ENCODE peak calls at places on chromosomes 5 and 9, in nine cellular contexts. One of them, this sample, is unnamed.

GRCh38 chr5:16588434-16589214 is 28.2 kb downstream of the RETREG1 start:
- DNase-seq in CD8-positive, alpha-beta memory T cell: no peak
- DNase-seq in neural progenitor cell: no peak
- DNase-seq in lower lobe of right lung: no peak
- DNase-seq in neural crest cell: no peak
- DNase-seq in HEK293T: no peak
- DNase-seq in stimulated activated CD4-positive, alpha-beta T cell treated with anti-CD3 and anti-CD28 coated beads, Interleukin-12 subunit alpha, Interleukin-12 subunit beta, amount 100 ng/mL, for 4 hours: no peak
- DNase-seq in AG08395: no peak
- DNase-seq in activated CD4-positive, alpha-beta T cell treated with anti-CD3 and anti-CD28 coated beads, Interleukin-2, amount 50 U/mL, for 48 hours: no peak
- DNase-seq in this sample: no peak

GRCh38 chr5:155728146-155728856 is 598.7 kb upstream of the SGCD start:
- DNase-seq in lower lobe of right lung: peak
- DNase-seq in stimulated activated CD4-positive, alpha-beta T cell treated with anti-CD3 and anti-CD28 coated beads, Interleukin-12 subunit alpha, Interleukin-12 subunit beta, amount 100 ng/mL, for 4 hours: no peak
- DNase-seq in HEK293T: no peak
- DNase-seq in activated CD4-positive, alpha-beta T cell treated with anti-CD3 and anti-CD28 coated beads, Interleukin-2, amount 50 U/mL, for 48 hours: no peak
- DNase-seq in neural progenitor cell: peak
- DNase-seq in CD8-positive, alpha-beta memory T cell: no peak
- DNase-seq in neural crest cell: peak
- DNase-seq in AG08395: peak
- DNase-seq in this sample: no peak

GRCh38 chr5:123391009-123391408 is 32.2 kb downstream of the CEP120 start:
- DNase-seq in stimulated activated CD4-positive, alpha-beta T cell treated with anti-CD3 and anti-CD28 coated beads, Interleukin-12 subunit alpha, Interleukin-12 subunit beta, amount 100 ng/mL, for 4 hours: no peak
- DNase-seq in activated CD4-positive, alpha-beta T cell treated with anti-CD3 and anti-CD28 coated beads, Interleukin-2, amount 50 U/mL, for 48 hours: no peak
- DNase-seq in lower lobe of right lung: no peak
- DNase-seq in neural progenitor cell: no peak
- DNase-seq in CD8-positive, alpha-beta memory T cell: no peak
- DNase-seq in AG08395: no peak
- DNase-seq in neural crest cell: no peak
- DNase-seq in HEK293T: no peak
- DNase-seq in this sample: no peak

GRCh38 chr5:3605298-3606010 is 9.8 kb downstream of the IRX1 start:
- DNase-seq in AG08395: no peak
- DNase-seq in neural progenitor cell: no peak
- DNase-seq in neural crest cell: no peak
- DNase-seq in activated CD4-positive, alpha-beta T cell treated with anti-CD3 and anti-CD28 coated beads, Interleukin-2, amount 50 U/mL, for 48 hours: no peak
- DNase-seq in CD8-positive, alpha-beta memory T cell: no peak
- DNase-seq in lower lobe of right lung: no peak
- DNase-seq in HEK293T: no peak
- DNase-seq in stimulated activated CD4-positive, alpha-beta T cell treated with anti-CD3 and anti-CD28 coated beads, Interleukin-12 subunit alpha, Interleukin-12 subunit beta, amount 100 ng/mL, for 4 hours: no peak
- DNase-seq in this sample: no peak

GRCh38 chr9:130263601-130264413 is 1.8 kb upstream of the HMCN2 start:
- DNase-seq in activated CD4-positive, alpha-beta T cell treated with anti-CD3 and anti-CD28 coated beads, Interleukin-2, amount 50 U/mL, for 48 hours: no peak
- DNase-seq in neural progenitor cell: no peak
- DNase-seq in stimulated activated CD4-positive, alpha-beta T cell treated with anti-CD3 and anti-CD28 coated beads, Interleukin-12 subunit alpha, Interleukin-12 subunit beta, amount 100 ng/mL, for 4 hours: no peak
- DNase-seq in lower lobe of right lung: no peak
- DNase-seq in HEK293T: no peak
- DNase-seq in AG08395: no peak
- DNase-seq in neural crest cell: no peak
- DNase-seq in CD8-positive, alpha-beta memory T cell: no peak
- DNase-seq in this sample: no peak

GRCh38 chr9:75039804-75040203 is 11.7 kb upstream of the CARNMT1 start:
- DNase-seq in activated CD4-positive, alpha-beta T cell treated with anti-CD3 and anti-CD28 coated beads, Interleukin-2, amount 50 U/mL, for 48 hours: no peak
- DNase-seq in AG08395: no peak
- DNase-seq in neural crest cell: no peak
- DNase-seq in CD8-positive, alpha-beta memory T cell: no peak
- DNase-seq in HEK293T: no peak
- DNase-seq in stimulated activated CD4-positive, alpha-beta T cell treated with anti-CD3 and anti-CD28 coated beads, Interleukin-12 subunit alpha, Interleukin-12 subunit beta, amount 100 ng/mL, for 4 hours: no peak
- DNase-seq in lower lobe of right lung: no peak
- DNase-seq in neural progenitor cell: no peak
- DNase-seq in this sample: no peak

GRCh38 chr5:79023323-79023722 is 38.2 kb upstream of the ARSB start:
- DNase-seq in neural progenitor cell: no peak
- DNase-seq in lower lobe of right lung: no peak
- DNase-seq in activated CD4-positive, alpha-beta T cell treated with anti-CD3 and anti-CD28 coated beads, Interleukin-2, amount 50 U/mL, for 48 hours: no peak
- DNase-seq in AG08395: no peak
- DNase-seq in neural crest cell: no peak
- DNase-seq in HEK293T: no peak
- DNase-seq in CD8-positive, alpha-beta memory T cell: no peak
- DNase-seq in stimulated activated CD4-positive, alpha-beta T cell treated with anti-CD3 and anti-CD28 coated beads, Interleukin-12 subunit alpha, Interleukin-12 subunit beta, amount 100 ng/mL, for 4 hours: no peak
- DNase-seq in this sample: no peak

GRCh38 chr5:10634562-10634961 is 70.7 kb downstream of the ANKRD33B start:
- DNase-seq in AG08395: no peak
- DNase-seq in stimulated activated CD4-positive, alpha-beta T cell treated with anti-CD3 and anti-CD28 coated beads, Interleukin-12 subunit alpha, Interleukin-12 subunit beta, amount 100 ng/mL, for 4 hours: no peak
- DNase-seq in neural crest cell: no peak
- DNase-seq in CD8-positive, alpha-beta memory T cell: no peak
- DNase-seq in activated CD4-positive, alpha-beta T cell treated with anti-CD3 and anti-CD28 coated beads, Interleukin-2, amount 50 U/mL, for 48 hours: no peak
- DNase-seq in HEK293T: no peak
- DNase-seq in neural progenitor cell: no peak
- DNase-seq in lower lobe of right lung: no peak
- DNase-seq in this sample: no peak

GRCh38 chr5:131252824-131253171 is 11.1 kb upstream of the CDC42SE2 start:
- DNase-seq in neural progenitor cell: no peak
- DNase-seq in HEK293T: no peak
- DNase-seq in lower lobe of right lung: peak
- DNase-seq in activated CD4-positive, alpha-beta T cell treated with anti-CD3 and anti-CD28 coated beads, Interleukin-2, amount 50 U/mL, for 48 hours: peak
- DNase-seq in CD8-positive, alpha-beta memory T cell: peak
- DNase-seq in AG08395: no peak
- DNase-seq in neural crest cell: no peak
- DNase-seq in stimulated activated CD4-positive, alpha-beta T cell treated with anti-CD3 and anti-CD28 coated beads, Interleukin-12 subunit alpha, Interleukin-12 subunit beta, amount 100 ng/mL, for 4 hours: peak
- DNase-seq in this sample: no peak

GRCh38 chr5:88203977-88204735 is 64.5 kb downstream of the TMEM161B start:
- DNase-seq in lower lobe of right lung: no peak
- DNase-seq in CD8-positive, alpha-beta memory T cell: peak
- DNase-seq in HEK293T: no peak
- DNase-seq in stimulated activated CD4-positive, alpha-beta T cell treated with anti-CD3 and anti-CD28 coated beads, Interleukin-12 subunit alpha, Interleukin-12 subunit beta, amount 100 ng/mL, for 4 hours: no peak
- DNase-seq in neural progenitor cell: peak
- DNase-seq in AG08395: no peak
- DNase-seq in neural crest cell: peak
- DNase-seq in activated CD4-positive, alpha-beta T cell treated with anti-CD3 and anti-CD28 coated beads, Interleukin-2, amount 50 U/mL, for 48 hours: peak
- DNase-seq in this sample: no peak

GRCh38 chr9:99030082-99030481 is 74.8 kb upstream of the TGFBR1 start:
- DNase-seq in neural crest cell: no peak
- DNase-seq in activated CD4-positive, alpha-beta T cell treated with anti-CD3 and anti-CD28 coated beads, Interleukin-2, amount 50 U/mL, for 48 hours: no peak
- DNase-seq in HEK293T: no peak
- DNase-seq in AG08395: peak
- DNase-seq in stimulated activated CD4-positive, alpha-beta T cell treated with anti-CD3 and anti-CD28 coated beads, Interleukin-12 subunit alpha, Interleukin-12 subunit beta, amount 100 ng/mL, for 4 hours: no peak
- DNase-seq in neural progenitor cell: no peak
- DNase-seq in CD8-positive, alpha-beta memory T cell: no peak
- DNase-seq in lower lobe of right lung: no peak
- DNase-seq in this sample: no peak

GRCh38 chr5:59793000-59793399 is 100.5 kb downstream of the PDE4D start:
- DNase-seq in neural crest cell: no peak
- DNase-seq in stimulated activated CD4-positive, alpha-beta T cell treated with anti-CD3 and anti-CD28 coated beads, Interleukin-12 subunit alpha, Interleukin-12 subunit beta, amount 100 ng/mL, for 4 hours: no peak
- DNase-seq in HEK293T: no peak
- DNase-seq in CD8-positive, alpha-beta memory T cell: no peak
- DNase-seq in AG08395: peak
- DNase-seq in neural progenitor cell: no peak
- DNase-seq in lower lobe of right lung: no peak
- DNase-seq in activated CD4-positive, alpha-beta T cell treated with anti-CD3 and anti-CD28 coated beads, Interleukin-2, amount 50 U/mL, for 48 hours: no peak
- DNase-seq in this sample: peak

GRCh38 chr5:157280927-157281326 is 15.0 kb downstream of the CYFIP2 start:
- DNase-seq in activated CD4-positive, alpha-beta T cell treated with anti-CD3 and anti-CD28 coated beads, Interleukin-2, amount 50 U/mL, for 48 hours: no peak
- DNase-seq in AG08395: peak
- DNase-seq in neural progenitor cell: no peak
- DNase-seq in neural crest cell: no peak
- DNase-seq in stimulated activated CD4-positive, alpha-beta T cell treated with anti-CD3 and anti-CD28 coated beads, Interleukin-12 subunit alpha, Interleukin-12 subunit beta, amount 100 ng/mL, for 4 hours: no peak
- DNase-seq in lower lobe of right lung: no peak
- DNase-seq in HEK293T: no peak
- DNase-seq in CD8-positive, alpha-beta memory T cell: no peak
- DNase-seq in this sample: peak

GRCh38 chr5:141330299-141331080 is at the start of gene PCDHGA1:
- DNase-seq in stimulated activated CD4-positive, alpha-beta T cell treated with anti-CD3 and anti-CD28 coated beads, Interleukin-12 subunit alpha, Interleukin-12 subunit beta, amount 100 ng/mL, for 4 hours: no peak
- DNase-seq in neural progenitor cell: peak
- DNase-seq in AG08395: peak
- DNase-seq in lower lobe of right lung: no peak
- DNase-seq in CD8-positive, alpha-beta memory T cell: peak
- DNase-seq in neural crest cell: no peak
- DNase-seq in activated CD4-positive, alpha-beta T cell treated with anti-CD3 and anti-CD28 coated beads, Interleukin-2, amount 50 U/mL, for 48 hours: no peak
- DNase-seq in HEK293T: peak
- DNase-seq in this sample: peak

GRCh38 chr9:91533382-91533781 is 109.8 kb upstream of the NFIL3 start:
- DNase-seq in HEK293T: no peak
- DNase-seq in AG08395: no peak
- DNase-seq in neural progenitor cell: no peak
- DNase-seq in lower lobe of right lung: no peak
- DNase-seq in activated CD4-positive, alpha-beta T cell treated with anti-CD3 and anti-CD28 coated beads, Interleukin-2, amount 50 U/mL, for 48 hours: no peak
- DNase-seq in stimulated activated CD4-positive, alpha-beta T cell treated with anti-CD3 and anti-CD28 coated beads, Interleukin-12 subunit alpha, Interleukin-12 subunit beta, amount 100 ng/mL, for 4 hours: no peak
- DNase-seq in neural crest cell: no peak
- DNase-seq in CD8-positive, alpha-beta memory T cell: no peak
- DNase-seq in this sample: no peak

GRCh38 chr9:79976501-79977444 is 405.0 kb downstream of the TLE4 start:
- DNase-seq in AG08395: no peak
- DNase-seq in neural crest cell: no peak
- DNase-seq in activated CD4-positive, alpha-beta T cell treated with anti-CD3 and anti-CD28 coated beads, Interleukin-2, amount 50 U/mL, for 48 hours: no peak
- DNase-seq in neural progenitor cell: peak
- DNase-seq in HEK293T: no peak
- DNase-seq in CD8-positive, alpha-beta memory T cell: no peak
- DNase-seq in stimulated activated CD4-positive, alpha-beta T cell treated with anti-CD3 and anti-CD28 coated beads, Interleukin-12 subunit alpha, Interleukin-12 subunit beta, amount 100 ng/mL, for 4 hours: no peak
- DNase-seq in lower lobe of right lung: no peak
- DNase-seq in this sample: no peak

GRCh38 chr5:91401175-91401574 is 18.1 kb upstream of the ARRDC3 start:
- DNase-seq in stimulated activated CD4-positive, alpha-beta T cell treated with anti-CD3 and anti-CD28 coated beads, Interleukin-12 subunit alpha, Interleukin-12 subunit beta, amount 100 ng/mL, for 4 hours: no peak
- DNase-seq in neural progenitor cell: no peak
- DNase-seq in neural crest cell: no peak
- DNase-seq in activated CD4-positive, alpha-beta T cell treated with anti-CD3 and anti-CD28 coated beads, Interleukin-2, amount 50 U/mL, for 48 hours: no peak
- DNase-seq in CD8-positive, alpha-beta memory T cell: no peak
- DNase-seq in AG08395: peak
- DNase-seq in HEK293T: no peak
- DNase-seq in lower lobe of right lung: no peak
- DNase-seq in this sample: no peak

GRCh38 chr9:35489313-35490154 is at the start of gene RUSC2:
- DNase-seq in neural progenitor cell: peak
- DNase-seq in CD8-positive, alpha-beta memory T cell: no peak
- DNase-seq in lower lobe of right lung: peak
- DNase-seq in AG08395: peak
- DNase-seq in HEK293T: peak
- DNase-seq in neural crest cell: peak
- DNase-seq in stimulated activated CD4-positive, alpha-beta T cell treated with anti-CD3 and anti-CD28 coated beads, Interleukin-12 subunit alpha, Interleukin-12 subunit beta, amount 100 ng/mL, for 4 hours: peak
- DNase-seq in activated CD4-positive, alpha-beta T cell treated with anti-CD3 and anti-CD28 coated beads, Interleukin-2, amount 50 U/mL, for 48 hours: peak
- DNase-seq in this sample: peak

GRCh38 chr5:110973510-110973909 is 98.0 kb upstream of the TSLP start:
- DNase-seq in neural crest cell: no peak
- DNase-seq in HEK293T: no peak
- DNase-seq in AG08395: no peak
- DNase-seq in neural progenitor cell: peak
- DNase-seq in activated CD4-positive, alpha-beta T cell treated with anti-CD3 and anti-CD28 coated beads, Interleukin-2, amount 50 U/mL, for 48 hours: no peak
- DNase-seq in lower lobe of right lung: no peak
- DNase-seq in stimulated activated CD4-positive, alpha-beta T cell treated with anti-CD3 and anti-CD28 coated beads, Interleukin-12 subunit alpha, Interleukin-12 subunit beta, amount 100 ng/mL, for 4 hours: no peak
- DNase-seq in CD8-positive, alpha-beta memory T cell: no peak
- DNase-seq in this sample: no peak

GRCh38 chr5:29899583-29899982 is 1293.9 kb upstream of the CDH6 start:
- DNase-seq in lower lobe of right lung: no peak
- DNase-seq in neural progenitor cell: no peak
- DNase-seq in AG08395: no peak
- DNase-seq in stimulated activated CD4-positive, alpha-beta T cell treated with anti-CD3 and anti-CD28 coated beads, Interleukin-12 subunit alpha, Interleukin-12 subunit beta, amount 100 ng/mL, for 4 hours: no peak
- DNase-seq in CD8-positive, alpha-beta memory T cell: no peak
- DNase-seq in activated CD4-positive, alpha-beta T cell treated with anti-CD3 and anti-CD28 coated beads, Interleukin-2, amount 50 U/mL, for 48 hours: no peak
- DNase-seq in HEK293T: no peak
- DNase-seq in neural crest cell: no peak
- DNase-seq in this sample: no peak

GRCh38 chr9:23314247-23314646 is 511.8 kb downstream of the ELAVL2 start:
- DNase-seq in CD8-positive, alpha-beta memory T cell: no peak
- DNase-seq in stimulated activated CD4-positive, alpha-beta T cell treated with anti-CD3 and anti-CD28 coated beads, Interleukin-12 subunit alpha, Interleukin-12 subunit beta, amount 100 ng/mL, for 4 hours: no peak
- DNase-seq in activated CD4-positive, alpha-beta T cell treated with anti-CD3 and anti-CD28 coated beads, Interleukin-2, amount 50 U/mL, for 48 hours: no peak
- DNase-seq in neural progenitor cell: no peak
- DNase-seq in lower lobe of right lung: no peak
- DNase-seq in AG08395: no peak
- DNase-seq in neural crest cell: no peak
- DNase-seq in HEK293T: no peak
- DNase-seq in this sample: no peak

GRCh38 chr9:20551835-20552234 is 70.5 kb downstream of the MLLT3 start:
- DNase-seq in stimulated activated CD4-positive, alpha-beta T cell treated with anti-CD3 and anti-CD28 coated beads, Interleukin-12 subunit alpha, Interleukin-12 subunit beta, amount 100 ng/mL, for 4 hours: no peak
- DNase-seq in AG08395: no peak
- DNase-seq in activated CD4-positive, alpha-beta T cell treated with anti-CD3 and anti-CD28 coated beads, Interleukin-2, amount 50 U/mL, for 48 hours: peak
- DNase-seq in neural progenitor cell: no peak
- DNase-seq in neural crest cell: no peak
- DNase-seq in lower lobe of right lung: no peak
- DNase-seq in HEK293T: no peak
- DNase-seq in CD8-positive, alpha-beta memory T cell: no peak
- DNase-seq in this sample: no peak

GRCh38 chr5:137071526-137071925 is 427.6 kb downstream of the SPOCK1 start:
- DNase-seq in neural progenitor cell: no peak
- DNase-seq in AG08395: no peak
- DNase-seq in neural crest cell: no peak
- DNase-seq in CD8-positive, alpha-beta memory T cell: no peak
- DNase-seq in stimulated activated CD4-positive, alpha-beta T cell treated with anti-CD3 and anti-CD28 coated beads, Interleukin-12 subunit alpha, Interleukin-12 subunit beta, amount 100 ng/mL, for 4 hours: no peak
- DNase-seq in HEK293T: no peak
- DNase-seq in activated CD4-positive, alpha-beta T cell treated with anti-CD3 and anti-CD28 coated beads, Interleukin-2, amount 50 U/mL, for 48 hours: no peak
- DNase-seq in lower lobe of right lung: no peak
- DNase-seq in this sample: no peak

GRCh38 chr5:149410071-149410470 is 31.0 kb upstream of the IL17B start:
- DNase-seq in neural progenitor cell: no peak
- DNase-seq in HEK293T: no peak
- DNase-seq in CD8-positive, alpha-beta memory T cell: no peak
- DNase-seq in neural crest cell: no peak
- DNase-seq in activated CD4-positive, alpha-beta T cell treated with anti-CD3 and anti-CD28 coated beads, Interleukin-2, amount 50 U/mL, for 48 hours: no peak
- DNase-seq in stimulated activated CD4-positive, alpha-beta T cell treated with anti-CD3 and anti-CD28 coated beads, Interleukin-12 subunit alpha, Interleukin-12 subunit beta, amount 100 ng/mL, for 4 hours: no peak
- DNase-seq in AG08395: no peak
- DNase-seq in lower lobe of right lung: no peak
- DNase-seq in this sample: no peak

GRCh38 chr5:74201334-74202081 is 439.0 kb downstream of the ENC1 start:
- DNase-seq in neural progenitor cell: no peak
- DNase-seq in activated CD4-positive, alpha-beta T cell treated with anti-CD3 and anti-CD28 coated beads, Interleukin-2, amount 50 U/mL, for 48 hours: peak
- DNase-seq in CD8-positive, alpha-beta memory T cell: no peak
- DNase-seq in HEK293T: no peak
- DNase-seq in neural crest cell: no peak
- DNase-seq in stimulated activated CD4-positive, alpha-beta T cell treated with anti-CD3 and anti-CD28 coated beads, Interleukin-12 subunit alpha, Interleukin-12 subunit beta, amount 100 ng/mL, for 4 hours: no peak
- DNase-seq in AG08395: no peak
- DNase-seq in lower lobe of right lung: no peak
- DNase-seq in this sample: no peak

GRCh38 chr5:132764671-132765070 is 12.4 kb downstream of the SEPTIN8 start:
- DNase-seq in HEK293T: no peak
- DNase-seq in activated CD4-positive, alpha-beta T cell treated with anti-CD3 and anti-CD28 coated beads, Interleukin-2, amount 50 U/mL, for 48 hours: no peak
- DNase-seq in CD8-positive, alpha-beta memory T cell: no peak
- DNase-seq in neural crest cell: no peak
- DNase-seq in lower lobe of right lung: no peak
- DNase-seq in AG08395: no peak
- DNase-seq in neural progenitor cell: no peak
- DNase-seq in stimulated activated CD4-positive, alpha-beta T cell treated with anti-CD3 and anti-CD28 coated beads, Interleukin-12 subunit alpha, Interleukin-12 subunit beta, amount 100 ng/mL, for 4 hours: no peak
- DNase-seq in this sample: no peak

GRCh38 chr9:71733176-71733575 is 35.1 kb downstream of the CEMIP2 start:
- DNase-seq in neural progenitor cell: no peak
- DNase-seq in activated CD4-positive, alpha-beta T cell treated with anti-CD3 and anti-CD28 coated beads, Interleukin-2, amount 50 U/mL, for 48 hours: no peak
- DNase-seq in neural crest cell: no peak
- DNase-seq in AG08395: peak
- DNase-seq in stimulated activated CD4-positive, alpha-beta T cell treated with anti-CD3 and anti-CD28 coated beads, Interleukin-12 subunit alpha, Interleukin-12 subunit beta, amount 100 ng/mL, for 4 hours: no peak
- DNase-seq in HEK293T: no peak
- DNase-seq in CD8-positive, alpha-beta memory T cell: no peak
- DNase-seq in lower lobe of right lung: no peak
- DNase-seq in this sample: no peak

GRCh38 chr9:23799521-23799920 is 26.5 kb downstream of the ELAVL2 start:
- DNase-seq in AG08395: no peak
- DNase-seq in stimulated activated CD4-positive, alpha-beta T cell treated with anti-CD3 and anti-CD28 coated beads, Interleukin-12 subunit alpha, Interleukin-12 subunit beta, amount 100 ng/mL, for 4 hours: no peak
- DNase-seq in lower lobe of right lung: no peak
- DNase-seq in CD8-positive, alpha-beta memory T cell: no peak
- DNase-seq in neural progenitor cell: peak
- DNase-seq in HEK293T: no peak
- DNase-seq in activated CD4-positive, alpha-beta T cell treated with anti-CD3 and anti-CD28 coated beads, Interleukin-2, amount 50 U/mL, for 48 hours: no peak
- DNase-seq in neural crest cell: no peak
- DNase-seq in this sample: no peak

GRCh38 chr9:134736791-134737489 is 95.3 kb downstream of the COL5A1 start:
- DNase-seq in lower lobe of right lung: no peak
- DNase-seq in HEK293T: no peak
- DNase-seq in neural progenitor cell: no peak
- DNase-seq in activated CD4-positive, alpha-beta T cell treated with anti-CD3 and anti-CD28 coated beads, Interleukin-2, amount 50 U/mL, for 48 hours: no peak
- DNase-seq in AG08395: no peak
- DNase-seq in CD8-positive, alpha-beta memory T cell: no peak
- DNase-seq in neural crest cell: no peak
- DNase-seq in stimulated activated CD4-positive, alpha-beta T cell treated with anti-CD3 and anti-CD28 coated beads, Interleukin-12 subunit alpha, Interleukin-12 subunit beta, amount 100 ng/mL, for 4 hours: no peak
- DNase-seq in this sample: no peak

GRCh38 chr5:157976429-157976828 is 117.5 kb upstream of the CLINT1 start:
- DNase-seq in lower lobe of right lung: no peak
- DNase-seq in neural progenitor cell: no peak
- DNase-seq in AG08395: no peak
- DNase-seq in stimulated activated CD4-positive, alpha-beta T cell treated with anti-CD3 and anti-CD28 coated beads, Interleukin-12 subunit alpha, Interleukin-12 subunit beta, amount 100 ng/mL, for 4 hours: no peak
- DNase-seq in neural crest cell: no peak
- DNase-seq in activated CD4-positive, alpha-beta T cell treated with anti-CD3 and anti-CD28 coated beads, Interleukin-2, amount 50 U/mL, for 48 hours: no peak
- DNase-seq in HEK293T: no peak
- DNase-seq in CD8-positive, alpha-beta memory T cell: no peak
- DNase-seq in this sample: no peak

GRCh38 chr5:135139397-135140134 is 105.5 kb upstream of the PITX1 start:
- DNase-seq in CD8-positive, alpha-beta memory T cell: no peak
- DNase-seq in activated CD4-positive, alpha-beta T cell treated with anti-CD3 and anti-CD28 coated beads, Interleukin-2, amount 50 U/mL, for 48 hours: no peak
- DNase-seq in neural progenitor cell: no peak
- DNase-seq in stimulated activated CD4-positive, alpha-beta T cell treated with anti-CD3 and anti-CD28 coated beads, Interleukin-12 subunit alpha, Interleukin-12 subunit beta, amount 100 ng/mL, for 4 hours: no peak
- DNase-seq in AG08395: peak
- DNase-seq in lower lobe of right lung: no peak
- DNase-seq in neural crest cell: no peak
- DNase-seq in HEK293T: peak
- DNase-seq in this sample: peak

This sample was measured in NCI-H460.